ENCODE peak calls at places on chromosome 14, in four cellular contexts. P is IMR-90, Z is H1, O is mesendoderm. S is an unnamed sample.

GRCh38 chr14:85387181-85387580 is 142.8 kb upstream of the FLRT2 start:
- DNase-seq in P (no peak), Z (no peak), O (peak), S (no peak)

GRCh38 chr14:21894003-21894897 is 220.6 kb upstream of the OR4E1 start:
- DNase-seq in P (no peak), Z (peak), O (peak), S (peak)

GRCh38 chr14:77212933-77213656 is 31.5 kb downstream of the TMEM63C start:
- DNase-seq in P (no peak), Z (peak), O (peak), S (peak)

GRCh38 chr14:70018713-70019201 is 139.5 kb downstream of the SMOC1 start:
- DNase-seq in P (peak), Z (no peak), O (no peak), S (no peak)

GRCh38 chr14:24680516-24680915 is 46.5 kb upstream of the GZMB start:
- DNase-seq in P (no peak), Z (no peak), O (no peak), S (no peak)

GRCh38 chr14:70885343-70886014 is 21.8 kb upstream of the PCNX1 start:
- DNase-seq in P (no peak), Z (no peak), O (no peak), S (no peak)

GRCh38 chr14:43651896-43652295 is 855.2 kb downstream of the FSCB start:
- DNase-seq in P (no peak), Z (no peak), O (peak), S (no peak)

GRCh38 chr14:52716160-52716559 is 9.2 kb downstream of the PSMC6 start:
- DNase-seq in P (peak), Z (no peak), O (no peak), S (no peak)

GRCh38 chr14:21825147-21825743 is 151.6 kb upstream of the OR4E1 start:
- DNase-seq in P (peak), Z (no peak), O (peak), S (peak)

DNA sequence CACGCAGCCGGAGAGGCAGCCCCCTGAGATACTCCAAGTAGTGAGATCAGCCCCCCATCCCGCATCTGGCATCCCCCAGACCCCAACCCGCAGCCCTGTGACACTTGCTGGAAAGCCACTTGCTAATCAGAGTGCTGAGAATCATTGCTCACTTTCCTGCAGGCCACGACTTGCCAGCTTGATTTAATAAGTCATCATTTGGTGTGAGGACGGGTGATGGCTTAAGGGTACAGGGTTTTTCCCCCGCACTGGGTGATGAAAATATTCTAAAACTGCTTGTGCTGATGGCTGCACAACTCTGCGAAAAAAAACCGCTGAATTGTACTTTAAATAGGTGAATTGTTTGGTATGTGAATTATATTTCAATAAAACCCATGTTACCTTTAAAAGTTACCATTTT is 171.2 kb downstream of the FOXN3 start:
- DNase-seq in P (no peak), Z (no peak), O (no peak), S (no peak)
- H3K4ac ChIP-seq in P (no peak), Z (no peak), O (no peak), S (no peak)

DNA sequence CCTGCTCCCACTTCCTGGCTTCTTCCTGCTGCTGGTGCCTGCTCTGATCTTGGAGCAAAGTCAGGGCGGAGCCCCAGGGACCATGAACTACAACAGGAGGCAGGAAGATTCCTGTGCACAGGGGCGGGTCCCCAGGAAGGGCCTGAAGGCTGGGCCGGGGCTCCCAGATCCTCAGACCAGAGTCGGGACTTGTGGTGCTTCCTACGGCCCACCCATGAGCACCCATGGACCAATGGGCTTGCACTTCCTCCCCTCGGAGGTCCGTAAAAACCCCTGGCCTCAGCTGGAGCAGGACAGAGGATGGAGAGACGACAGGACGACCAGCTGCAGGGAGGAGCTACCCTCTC is 1287.1 kb downstream of the TMEM121 start:
- DNase-seq in P (no peak), Z (no peak), O (no peak), S (no peak)
- H3K56ac ChIP-seq in P (no peak), Z (no peak), O (no peak), S (no peak)

GRCh38 chr14:23286904-23287479 is 1.1 kb upstream of the HOMEZ start:
- DNase-seq in P (no peak), Z (no peak), O (no peak), S (no peak)
- H3K4ac ChIP-seq in P (peak), Z (no peak), O (no peak), S (no peak)

GRCh38 chr14:67725171-67725570 is 23.5 kb downstream of the RDH12 start:
- DNase-seq in P (no peak), Z (no peak), O (no peak), S (no peak)

GRCh38 chr14:67733609-67734008 is 31.9 kb downstream of the RDH12 start:
- DNase-seq in P (no peak), Z (no peak), O (peak), S (no peak)

GRCh38 chr14:67727361-67727760 is 25.7 kb downstream of the RDH12 start:
- DNase-seq in P (no peak), Z (no peak), O (no peak), S (no peak)

GRCh38 chr14:67728258-67728657 is 26.6 kb downstream of the RDH12 start:
- DNase-seq in P (no peak), Z (no peak), O (no peak), S (no peak)

GRCh38 chr14:67729072-67729561 is 27.4 kb downstream of the RDH12 start:
- DNase-seq in P (no peak), Z (peak), O (peak), S (peak)
- H3K56ac ChIP-seq in P (no peak), Z (no peak), O (peak), S (no peak)

DNA sequence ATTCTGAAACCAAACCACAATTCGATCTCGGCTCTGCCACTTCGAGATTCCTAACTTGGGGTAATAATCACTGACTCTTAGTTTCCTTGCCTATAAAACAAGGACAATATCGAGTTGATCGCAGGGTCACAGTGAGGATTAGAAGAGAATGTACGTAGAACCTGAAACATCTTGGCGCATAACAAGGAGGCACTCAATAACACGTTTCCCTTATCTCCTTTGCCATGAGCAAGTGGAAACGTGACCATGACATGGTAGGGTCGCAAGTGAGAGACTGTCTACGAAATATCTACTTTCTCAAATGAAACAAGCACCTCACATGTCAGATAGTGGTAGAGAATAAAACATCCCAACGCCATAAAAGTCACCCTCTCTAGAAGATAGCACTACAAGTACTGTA is 2.3 kb downstream of the DICER1 start:
- DNase-seq in P (no peak), Z (no peak), O (no peak), S (no peak)
- H3K4ac ChIP-seq in P (no peak), Z (no peak), O (no peak), S (no peak)